ENCODE peak calls at places on chromosome 7, in six cellular contexts. One of them, this sample, is unnamed.
A peak's percentile ranks its signal among the peaks of the same experiment; 100 is the strongest.

GRCh38 chr7:79281406-79281805 is 172.1 kb downstream of the MAGI2 start:
- DNase-seq in choroid plexus epithelial cell: peak; percentile 41
- DNase-seq in fibroblast of pulmonary artery: peak; percentile 30
- DNase-seq in brain microvascular endothelial cell: no peak
- DNase-seq in AG09309: no peak
- DNase-seq in upper lobe of left lung: no peak
- DNase-seq in this sample: no peak

GRCh38 chr7:95611224-95611623 is 14.9 kb upstream of the PDK4 start:
- DNase-seq in brain microvascular endothelial cell: no peak
- DNase-seq in fibroblast of pulmonary artery: no peak
- DNase-seq in choroid plexus epithelial cell: no peak
- DNase-seq in upper lobe of left lung: no peak
- DNase-seq in AG09309: no peak
- DNase-seq in this sample: no peak

GRCh38 chr7:93622036-93622714 is 47.7 kb upstream of the CALCR start:
- DNase-seq in AG09309: no peak
- DNase-seq in choroid plexus epithelial cell: peak; percentile 56
- DNase-seq in upper lobe of left lung: no peak
- DNase-seq in fibroblast of pulmonary artery: peak; percentile 50
- DNase-seq in brain microvascular endothelial cell: peak; percentile 37
- DNase-seq in this sample: no peak

GRCh38 chr7:32158076-32158475 is 87.9 kb upstream of the PDE1C start:
- DNase-seq in brain microvascular endothelial cell: no peak
- DNase-seq in choroid plexus epithelial cell: no peak
- DNase-seq in AG09309: no peak
- DNase-seq in fibroblast of pulmonary artery: no peak
- DNase-seq in upper lobe of left lung: peak; percentile 30
- DNase-seq in this sample: no peak

GRCh38 chr7:69832356-69832755 is 234.1 kb downstream of the AUTS2 start:
- DNase-seq in choroid plexus epithelial cell: no peak
- DNase-seq in upper lobe of left lung: no peak
- DNase-seq in fibroblast of pulmonary artery: no peak
- DNase-seq in brain microvascular endothelial cell: no peak
- DNase-seq in AG09309: no peak
- DNase-seq in this sample: no peak

GRCh38 chr7:17617380-17617779 is 318.9 kb downstream of the AHR start:
- DNase-seq in AG09309: no peak
- DNase-seq in brain microvascular endothelial cell: no peak
- DNase-seq in upper lobe of left lung: no peak
- DNase-seq in choroid plexus epithelial cell: peak; percentile 30
- DNase-seq in fibroblast of pulmonary artery: no peak
- DNase-seq in this sample: no peak

GRCh38 chr7:2440608-2441245 is 35.5 kb downstream of the GRIFIN start:
- DNase-seq in upper lobe of left lung: peak; percentile 81
- DNase-seq in choroid plexus epithelial cell: peak; percentile 30
- DNase-seq in fibroblast of pulmonary artery: peak; percentile 7
- DNase-seq in AG09309: no peak
- DNase-seq in brain microvascular endothelial cell: no peak
- DNase-seq in this sample: no peak

GRCh38 chr7:4111166-4111565 is 570.9 kb upstream of the FOXK1 start:
- DNase-seq in AG09309: no peak
- DNase-seq in upper lobe of left lung: no peak
- DNase-seq in choroid plexus epithelial cell: no peak
- DNase-seq in brain microvascular endothelial cell: no peak
- DNase-seq in fibroblast of pulmonary artery: no peak
- DNase-seq in this sample: no peak

GRCh38 chr7:99406557-99406956 is 1.8 kb downstream of the PDAP1 start:
- DNase-seq in brain microvascular endothelial cell: no peak
- DNase-seq in AG09309: no peak
- DNase-seq in fibroblast of pulmonary artery: no peak
- DNase-seq in upper lobe of left lung: no peak
- DNase-seq in choroid plexus epithelial cell: no peak
- DNase-seq in this sample: no peak

DNA sequence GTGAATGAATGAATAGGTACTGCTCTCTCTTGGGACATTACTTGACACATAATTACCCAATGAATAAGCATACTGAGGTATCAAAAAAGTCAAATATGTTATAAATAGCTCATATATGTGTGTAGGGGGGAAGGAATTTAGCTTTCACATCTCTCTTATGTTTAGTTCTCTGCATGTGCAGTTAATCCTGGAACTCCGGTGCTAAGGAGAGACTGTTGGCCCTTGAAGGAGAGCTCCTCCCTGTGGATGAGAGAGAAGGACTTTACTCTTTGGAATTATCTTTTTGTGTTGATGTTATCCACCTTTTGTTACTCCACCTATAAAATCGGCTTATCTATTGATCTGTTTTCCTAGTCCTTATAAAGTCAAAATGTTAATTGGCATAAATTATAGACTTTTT is 1.2 kb downstream of the CFTR start:
- DNase-seq in upper lobe of left lung: no peak
- DNase-seq in choroid plexus epithelial cell: peak; percentile 3
- DNase-seq in fibroblast of pulmonary artery: no peak
- DNase-seq in AG09309: no peak
- DNase-seq in brain microvascular endothelial cell: no peak
- DNase-seq in this sample: no peak
- TF ChIP-seq CTCF in upper lobe of left lung: no peak
- TF ChIP-seq CTCF in choroid plexus epithelial cell: peak; percentile 16
- TF ChIP-seq CTCF in fibroblast of pulmonary artery: no peak
- TF ChIP-seq CTCF in AG09309: no peak
- TF ChIP-seq CTCF in brain microvascular endothelial cell: peak; percentile 9
- TF ChIP-seq CTCF in this sample: no peak

GRCh38 chr7:152925412-152926147 is 166.0 kb downstream of the ACTR3B start:
- DNase-seq in upper lobe of left lung: no peak
- DNase-seq in AG09309: no peak
- DNase-seq in brain microvascular endothelial cell: no peak
- DNase-seq in choroid plexus epithelial cell: no peak
- DNase-seq in fibroblast of pulmonary artery: no peak
- DNase-seq in this sample: no peak
- TF ChIP-seq CTCF in upper lobe of left lung: no peak
- TF ChIP-seq CTCF in AG09309: no peak
- TF ChIP-seq CTCF in brain microvascular endothelial cell: no peak
- TF ChIP-seq CTCF in choroid plexus epithelial cell: no peak
- TF ChIP-seq CTCF in fibroblast of pulmonary artery: no peak
- TF ChIP-seq CTCF in this sample: no peak

GRCh38 chr7:80678703-80679102 is 40.3 kb downstream of the CD36 start:
- DNase-seq in choroid plexus epithelial cell: no peak
- DNase-seq in fibroblast of pulmonary artery: no peak
- DNase-seq in upper lobe of left lung: no peak
- DNase-seq in AG09309: no peak
- DNase-seq in brain microvascular endothelial cell: no peak
- DNase-seq in this sample: no peak

GRCh38 chr7:80677629-80678028 is 39.2 kb downstream of the CD36 start:
- DNase-seq in brain microvascular endothelial cell: no peak
- DNase-seq in AG09309: no peak
- DNase-seq in fibroblast of pulmonary artery: no peak
- DNase-seq in upper lobe of left lung: no peak
- DNase-seq in choroid plexus epithelial cell: no peak
- DNase-seq in this sample: no peak

GRCh38 chr7:80682744-80683143 is 44.3 kb downstream of the CD36 start:
- DNase-seq in brain microvascular endothelial cell: no peak
- DNase-seq in upper lobe of left lung: no peak
- DNase-seq in fibroblast of pulmonary artery: no peak
- DNase-seq in AG09309: no peak
- DNase-seq in choroid plexus epithelial cell: no peak
- DNase-seq in this sample: no peak

GRCh38 chr7:80680159-80680903 is 41.9 kb downstream of the CD36 start:
- DNase-seq in fibroblast of pulmonary artery: no peak
- DNase-seq in choroid plexus epithelial cell: no peak
- DNase-seq in AG09309: no peak
- DNase-seq in upper lobe of left lung: no peak
- DNase-seq in brain microvascular endothelial cell: no peak
- DNase-seq in this sample: no peak

GRCh38 chr7:80681272-80681885 is 42.9 kb downstream of the CD36 start:
- DNase-seq in choroid plexus epithelial cell: peak; percentile 72
- DNase-seq in fibroblast of pulmonary artery: peak; percentile 56
- DNase-seq in AG09309: no peak
- DNase-seq in brain microvascular endothelial cell: peak; percentile 47
- DNase-seq in upper lobe of left lung: no peak
- DNase-seq in this sample: no peak
- TF ChIP-seq CTCF in choroid plexus epithelial cell: peak; percentile 70
- TF ChIP-seq CTCF in fibroblast of pulmonary artery: peak; percentile 62
- TF ChIP-seq CTCF in AG09309: peak; percentile 56
- TF ChIP-seq CTCF in brain microvascular endothelial cell: peak; percentile 70
- TF ChIP-seq CTCF in upper lobe of left lung: peak; percentile 13
- TF ChIP-seq CTCF in this sample: peak; percentile 20

GRCh38 chr7:140673063-140673769 is 471 bp downstream of the ADCK2 start:
- DNase-seq in choroid plexus epithelial cell: peak; percentile 15
- DNase-seq in brain microvascular endothelial cell: no peak
- DNase-seq in fibroblast of pulmonary artery: no peak
- DNase-seq in AG09309: no peak
- DNase-seq in upper lobe of left lung: peak; percentile 69
- DNase-seq in this sample: peak; percentile 70
- TF ChIP-seq CTCF in choroid plexus epithelial cell: no peak
- TF ChIP-seq CTCF in brain microvascular endothelial cell: no peak
- TF ChIP-seq CTCF in fibroblast of pulmonary artery: no peak
- TF ChIP-seq CTCF in AG09309: no peak
- TF ChIP-seq CTCF in upper lobe of left lung: no peak
- TF ChIP-seq CTCF in this sample: no peak

GRCh38 chr7:139494835-139495568 is 11.5 kb upstream of the KLRG2 start:
- DNase-seq in brain microvascular endothelial cell: no peak
- DNase-seq in choroid plexus epithelial cell: no peak
- DNase-seq in fibroblast of pulmonary artery: no peak
- DNase-seq in upper lobe of left lung: no peak
- DNase-seq in AG09309: no peak
- DNase-seq in this sample: no peak
- TF ChIP-seq CTCF in brain microvascular endothelial cell: no peak
- TF ChIP-seq CTCF in choroid plexus epithelial cell: no peak
- TF ChIP-seq CTCF in fibroblast of pulmonary artery: no peak
- TF ChIP-seq CTCF in upper lobe of left lung: no peak
- TF ChIP-seq CTCF in AG09309: no peak
- TF ChIP-seq CTCF in this sample: no peak

GRCh38 chr7:157228864-157229422 is 90.2 kb downstream of the UBE3C start:
- DNase-seq in brain microvascular endothelial cell: peak; percentile 42
- DNase-seq in fibroblast of pulmonary artery: peak; percentile 45
- DNase-seq in choroid plexus epithelial cell: peak; percentile 63
- DNase-seq in AG09309: no peak
- DNase-seq in upper lobe of left lung: no peak
- DNase-seq in this sample: no peak
- TF ChIP-seq CTCF in brain microvascular endothelial cell: peak; percentile 74
- TF ChIP-seq CTCF in fibroblast of pulmonary artery: peak; percentile 51
- TF ChIP-seq CTCF in choroid plexus epithelial cell: peak; percentile 77
- TF ChIP-seq CTCF in AG09309: peak; percentile 52
- TF ChIP-seq CTCF in upper lobe of left lung: no peak
- TF ChIP-seq CTCF in this sample: no peak

GRCh38 chr7:999921-1000593 is 17.1 kb downstream of the CYP2W1 start:
- DNase-seq in AG09309: no peak
- DNase-seq in brain microvascular endothelial cell: no peak
- DNase-seq in fibroblast of pulmonary artery: no peak
- DNase-seq in upper lobe of left lung: no peak
- DNase-seq in choroid plexus epithelial cell: no peak
- DNase-seq in this sample: no peak

GRCh38 chr7:995571-995970 is 12.6 kb downstream of the CYP2W1 start:
- DNase-seq in fibroblast of pulmonary artery: no peak
- DNase-seq in brain microvascular endothelial cell: no peak
- DNase-seq in choroid plexus epithelial cell: no peak
- DNase-seq in upper lobe of left lung: no peak
- DNase-seq in AG09309: no peak
- DNase-seq in this sample: no peak

GRCh38 chr7:999149-999883 is 16.3 kb downstream of the CYP2W1 start:
- DNase-seq in choroid plexus epithelial cell: no peak
- DNase-seq in brain microvascular endothelial cell: no peak
- DNase-seq in upper lobe of left lung: no peak
- DNase-seq in AG09309: no peak
- DNase-seq in fibroblast of pulmonary artery: no peak
- DNase-seq in this sample: no peak

GRCh38 chr7:996089-996872 is 13.3 kb downstream of the CYP2W1 start:
- DNase-seq in choroid plexus epithelial cell: no peak
- DNase-seq in AG09309: no peak
- DNase-seq in brain microvascular endothelial cell: no peak
- DNase-seq in fibroblast of pulmonary artery: no peak
- DNase-seq in upper lobe of left lung: no peak
- DNase-seq in this sample: no peak

DNA sequence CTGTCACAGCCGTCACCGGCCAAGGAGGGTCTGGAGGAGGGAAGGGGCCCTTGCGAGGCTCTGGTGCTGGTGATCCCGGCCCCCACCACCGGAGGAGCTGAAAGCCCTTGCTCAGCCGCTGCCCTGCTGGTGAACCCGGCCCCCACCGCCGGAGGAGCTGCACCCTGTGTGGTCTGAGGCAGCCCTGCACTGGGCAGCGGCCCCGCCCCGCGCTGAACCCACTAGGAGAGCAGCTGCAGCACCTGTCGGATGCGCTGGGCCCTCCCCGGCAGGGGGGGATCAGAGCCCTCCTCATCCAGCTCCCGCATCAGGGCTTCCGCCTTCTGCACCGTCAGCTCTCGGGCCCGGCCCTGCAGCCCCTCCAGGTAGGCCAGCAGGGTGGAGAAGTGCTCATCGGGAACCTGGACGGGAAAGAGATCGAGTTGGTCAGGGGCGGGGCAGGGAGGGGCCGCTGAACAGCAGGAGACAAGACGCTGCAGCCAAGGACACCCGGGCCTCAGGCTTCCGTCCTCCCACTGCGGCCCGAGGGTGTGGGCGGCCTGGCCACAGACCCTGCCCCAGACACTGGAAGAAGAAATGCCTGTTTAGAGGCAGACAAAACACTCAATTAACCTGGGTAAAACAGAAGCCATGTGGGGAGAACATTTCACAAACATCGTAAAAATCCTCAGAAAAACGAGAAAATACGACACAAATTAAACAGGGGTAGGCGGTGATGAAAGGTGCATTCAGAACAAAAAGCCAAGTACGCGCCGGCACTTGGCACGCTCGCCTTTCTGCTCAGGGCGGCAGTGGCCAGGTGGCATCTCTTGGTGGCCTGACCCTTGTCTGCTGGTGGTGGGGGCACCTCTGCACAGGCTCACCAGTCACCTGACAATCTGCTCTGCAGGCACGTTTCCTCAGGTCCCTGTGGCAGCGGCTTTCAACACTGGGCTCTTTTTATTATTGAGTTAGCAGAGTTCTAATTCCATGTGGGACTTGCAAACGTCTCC is 14.7 kb downstream of the CYP2W1 start:
- DNase-seq in upper lobe of left lung: no peak
- DNase-seq in fibroblast of pulmonary artery: no peak
- DNase-seq in choroid plexus epithelial cell: no peak
- DNase-seq in AG09309: no peak
- DNase-seq in brain microvascular endothelial cell: no peak
- DNase-seq in this sample: no peak
- TF ChIP-seq CTCF in upper lobe of left lung: no peak
- TF ChIP-seq CTCF in fibroblast of pulmonary artery: no peak
- TF ChIP-seq CTCF in choroid plexus epithelial cell: peak; percentile 10
- TF ChIP-seq CTCF in AG09309: no peak
- TF ChIP-seq CTCF in brain microvascular endothelial cell: no peak
- TF ChIP-seq CTCF in this sample: no peak

GRCh38 chr7:152136623-152137022 is 111.1 kb downstream of the GALNT11 start:
- DNase-seq in brain microvascular endothelial cell: peak; percentile 74
- DNase-seq in AG09309: no peak
- DNase-seq in choroid plexus epithelial cell: peak; percentile 81
- DNase-seq in upper lobe of left lung: no peak
- DNase-seq in fibroblast of pulmonary artery: peak; percentile 43
- DNase-seq in this sample: no peak

GRCh38 chr7:152133804-152134203 is 108.3 kb downstream of the GALNT11 start:
- DNase-seq in fibroblast of pulmonary artery: no peak
- DNase-seq in choroid plexus epithelial cell: no peak
- DNase-seq in upper lobe of left lung: no peak
- DNase-seq in brain microvascular endothelial cell: no peak
- DNase-seq in AG09309: no peak
- DNase-seq in this sample: no peak

GRCh38 chr7:152140560-152140959 is 115.1 kb downstream of the GALNT11 start:
- DNase-seq in brain microvascular endothelial cell: no peak
- DNase-seq in fibroblast of pulmonary artery: no peak
- DNase-seq in choroid plexus epithelial cell: no peak
- DNase-seq in upper lobe of left lung: no peak
- DNase-seq in AG09309: no peak
- DNase-seq in this sample: no peak

GRCh38 chr7:152140067-152140466 is 114.6 kb downstream of the GALNT11 start:
- DNase-seq in brain microvascular endothelial cell: no peak
- DNase-seq in upper lobe of left lung: no peak
- DNase-seq in choroid plexus epithelial cell: no peak
- DNase-seq in fibroblast of pulmonary artery: no peak
- DNase-seq in AG09309: no peak
- DNase-seq in this sample: no peak

GRCh38 chr7:152137476-152138025 is 112.1 kb downstream of the GALNT11 start:
- DNase-seq in brain microvascular endothelial cell: no peak
- DNase-seq in upper lobe of left lung: no peak
- DNase-seq in AG09309: no peak
- DNase-seq in choroid plexus epithelial cell: peak; percentile 68
- DNase-seq in fibroblast of pulmonary artery: peak; percentile 43
- DNase-seq in this sample: no peak
- TF ChIP-seq CTCF in brain microvascular endothelial cell: no peak
- TF ChIP-seq CTCF in upper lobe of left lung: no peak
- TF ChIP-seq CTCF in AG09309: no peak
- TF ChIP-seq CTCF in choroid plexus epithelial cell: no peak
- TF ChIP-seq CTCF in fibroblast of pulmonary artery: no peak
- TF ChIP-seq CTCF in this sample: no peak

This sample was measured in mesothelial cell of epicardium.